ENCODE peak calls at places on chromosomes 16 and 17, in four cellular contexts. One of them, this sample, is unnamed.

GRCh38 chr17:6712854-6713129 is 377 bp downstream of the SLC13A5 start:
- DNase-seq in left ventricle myocardium inferior: no peak
- DNase-seq in astrocyte of the cerebellum: no peak
- DNase-seq in SK-N-SH: peak
- DNase-seq in this sample: no peak

GRCh38 chr17:16820161-16820877 is 130.3 kb downstream of the CCDC144A start:
- DNase-seq in left ventricle myocardium inferior: peak
- DNase-seq in astrocyte of the cerebellum: no peak
- DNase-seq in SK-N-SH: no peak
- DNase-seq in this sample: no peak

GRCh38 chr16:76683051-76683450 is 405.9 kb downstream of the CNTNAP4 start:
- DNase-seq in left ventricle myocardium inferior: no peak
- DNase-seq in SK-N-SH: no peak
- DNase-seq in astrocyte of the cerebellum: no peak
- DNase-seq in this sample: no peak

GRCh38 chr16:7919782-7920181 is 587.1 kb downstream of the RBFOX1 start:
- DNase-seq in astrocyte of the cerebellum: no peak
- DNase-seq in SK-N-SH: no peak
- DNase-seq in left ventricle myocardium inferior: no peak
- DNase-seq in this sample: no peak

GRCh38 chr16:28610595-28611270 is 889 bp upstream of the SULT1A1 start:
- DNase-seq in SK-N-SH: no peak
- DNase-seq in left ventricle myocardium inferior: no peak
- DNase-seq in astrocyte of the cerebellum: no peak
- DNase-seq in this sample: no peak

GRCh38 chr17:74569392-74570003 is 2.2 kb upstream of the CD300H start:
- DNase-seq in SK-N-SH: no peak
- DNase-seq in left ventricle myocardium inferior: no peak
- DNase-seq in astrocyte of the cerebellum: peak
- DNase-seq in this sample: peak

GRCh38 chr16:82726306-82726705 is 99.5 kb downstream of the CDH13 start:
- DNase-seq in SK-N-SH: no peak
- DNase-seq in astrocyte of the cerebellum: no peak
- DNase-seq in left ventricle myocardium inferior: no peak
- DNase-seq in this sample: no peak

GRCh38 chr17:41894791-41895331 is 23.9 kb downstream of the ACLY start:
- DNase-seq in left ventricle myocardium inferior: no peak
- DNase-seq in astrocyte of the cerebellum: peak
- DNase-seq in SK-N-SH: peak
- DNase-seq in this sample: peak

GRCh38 chr17:17303847-17304490 is 796 bp downstream of the NT5M start:
- DNase-seq in left ventricle myocardium inferior: no peak
- DNase-seq in astrocyte of the cerebellum: no peak
- DNase-seq in SK-N-SH: peak
- DNase-seq in this sample: no peak

GRCh38 chr17:77281024-77281903 is 140.5 kb downstream of the SEC14L1 start:
- DNase-seq in left ventricle myocardium inferior: peak
- DNase-seq in astrocyte of the cerebellum: no peak
- DNase-seq in SK-N-SH: peak
- DNase-seq in this sample: no peak

GRCh38 chr17:81184596-81184995 is 18.6 kb upstream of the AATK start:
- DNase-seq in left ventricle myocardium inferior: no peak
- DNase-seq in SK-N-SH: peak
- DNase-seq in astrocyte of the cerebellum: no peak
- DNase-seq in this sample: no peak

GRCh38 chr16:3486506-3487215 is 8.6 kb downstream of the C16orf90 start:
- DNase-seq in SK-N-SH: no peak
- DNase-seq in left ventricle myocardium inferior: no peak
- DNase-seq in astrocyte of the cerebellum: no peak
- DNase-seq in this sample: no peak

GRCh38 chr16:78640886-78641285 is 541.4 kb downstream of the WWOX start:
- DNase-seq in astrocyte of the cerebellum: no peak
- DNase-seq in SK-N-SH: no peak
- DNase-seq in left ventricle myocardium inferior: no peak
- DNase-seq in this sample: no peak

GRCh38 chr17:44906987-44907681 is 7.9 kb upstream of the EFTUD2 start:
- DNase-seq in left ventricle myocardium inferior: no peak
- DNase-seq in astrocyte of the cerebellum: no peak
- DNase-seq in SK-N-SH: no peak
- DNase-seq in this sample: no peak

GRCh38 chr16:82195917-82196494 is 26.0 kb upstream of the MPHOSPH6 start:
- DNase-seq in left ventricle myocardium inferior: no peak
- DNase-seq in astrocyte of the cerebellum: no peak
- DNase-seq in SK-N-SH: no peak
- DNase-seq in this sample: no peak

GRCh38 chr17:77928519-77929179 is 29.9 kb upstream of the TNRC6C start:
- DNase-seq in astrocyte of the cerebellum: no peak
- DNase-seq in SK-N-SH: no peak
- DNase-seq in left ventricle myocardium inferior: no peak
- DNase-seq in this sample: no peak

GRCh38 chr16:53836142-53836541 is 132.2 kb downstream of the FTO start:
- DNase-seq in left ventricle myocardium inferior: no peak
- DNase-seq in astrocyte of the cerebellum: no peak
- DNase-seq in SK-N-SH: no peak
- DNase-seq in this sample: no peak
- H3K4me3 ChIP-seq in left ventricle myocardium inferior: no peak
- H3K4me3 ChIP-seq in astrocyte of the cerebellum: no peak
- H3K4me3 ChIP-seq in SK-N-SH: no peak
- H3K4me3 ChIP-seq in this sample: no peak

GRCh38 chr17:28326114-28326513 is 7.1 kb downstream of the TMEM97 start:
- DNase-seq in SK-N-SH: no peak
- DNase-seq in astrocyte of the cerebellum: no peak
- DNase-seq in left ventricle myocardium inferior: no peak
- DNase-seq in this sample: no peak

GRCh38 chr17:28325221-28325620 is 6.2 kb downstream of the TMEM97 start:
- DNase-seq in astrocyte of the cerebellum: no peak
- DNase-seq in SK-N-SH: no peak
- DNase-seq in left ventricle myocardium inferior: no peak
- DNase-seq in this sample: no peak

GRCh38 chr17:28328325-28328724 is 6.9 kb downstream of the IFT20 start:
- DNase-seq in SK-N-SH: no peak
- DNase-seq in astrocyte of the cerebellum: no peak
- DNase-seq in left ventricle myocardium inferior: no peak
- DNase-seq in this sample: no peak

GRCh38 chr17:28327709-28328108 is 7.6 kb downstream of the IFT20 start:
- DNase-seq in astrocyte of the cerebellum: no peak
- DNase-seq in SK-N-SH: no peak
- DNase-seq in left ventricle myocardium inferior: no peak
- DNase-seq in this sample: no peak

DNA sequence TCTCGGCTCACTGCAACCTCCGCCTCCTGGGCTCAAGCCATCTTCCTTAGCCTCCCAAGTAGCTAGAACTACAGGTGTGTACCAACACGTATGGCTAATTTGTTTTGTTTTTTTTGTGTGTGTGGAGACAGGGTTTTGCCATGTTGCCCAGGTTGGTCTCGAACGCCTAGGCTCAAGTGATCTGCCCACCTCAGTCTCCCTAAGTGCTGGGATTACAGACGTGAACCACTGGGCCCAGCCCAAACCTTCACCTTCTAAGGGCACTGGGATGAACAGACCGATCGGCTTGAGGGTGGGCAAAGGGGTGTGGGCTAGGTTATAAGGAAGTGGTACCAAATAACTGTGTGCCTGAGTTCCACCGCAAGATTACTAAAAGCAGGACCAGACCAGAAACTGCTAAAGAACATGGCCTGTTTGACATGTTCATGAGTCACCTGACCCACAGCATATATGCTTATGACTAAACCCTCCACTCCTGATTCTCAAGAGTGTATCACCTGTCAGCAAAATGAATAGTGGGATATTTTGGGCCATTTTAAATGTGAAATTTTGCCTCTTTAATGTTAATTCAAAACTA is 8.1 kb downstream of the TMEM97 start:
- DNase-seq in SK-N-SH: no peak
- DNase-seq in astrocyte of the cerebellum: no peak
- DNase-seq in left ventricle myocardium inferior: no peak
- DNase-seq in this sample: no peak
- TF ChIP-seq CTCF in SK-N-SH: no peak
- TF ChIP-seq CTCF in astrocyte of the cerebellum: no peak
- TF ChIP-seq CTCF in left ventricle myocardium inferior: no peak
- TF ChIP-seq CTCF in this sample: no peak

GRCh38 chr17:67311551-67311950 is 54.8 kb downstream of the PSMD12 start:
- DNase-seq in left ventricle myocardium inferior: no peak
- DNase-seq in SK-N-SH: no peak
- DNase-seq in astrocyte of the cerebellum: no peak
- DNase-seq in this sample: no peak

GRCh38 chr17:67315865-67316264 is 50.5 kb downstream of the PSMD12 start:
- DNase-seq in SK-N-SH: no peak
- DNase-seq in left ventricle myocardium inferior: no peak
- DNase-seq in astrocyte of the cerebellum: no peak
- DNase-seq in this sample: no peak

GRCh38 chr17:67312265-67312664 is 54.1 kb downstream of the PSMD12 start:
- DNase-seq in left ventricle myocardium inferior: no peak
- DNase-seq in SK-N-SH: no peak
- DNase-seq in astrocyte of the cerebellum: no peak
- DNase-seq in this sample: no peak

GRCh38 chr17:67322039-67322787 is 44.2 kb downstream of the PSMD12 start:
- DNase-seq in astrocyte of the cerebellum: no peak
- DNase-seq in SK-N-SH: peak
- DNase-seq in left ventricle myocardium inferior: no peak
- DNase-seq in this sample: no peak

DNA sequence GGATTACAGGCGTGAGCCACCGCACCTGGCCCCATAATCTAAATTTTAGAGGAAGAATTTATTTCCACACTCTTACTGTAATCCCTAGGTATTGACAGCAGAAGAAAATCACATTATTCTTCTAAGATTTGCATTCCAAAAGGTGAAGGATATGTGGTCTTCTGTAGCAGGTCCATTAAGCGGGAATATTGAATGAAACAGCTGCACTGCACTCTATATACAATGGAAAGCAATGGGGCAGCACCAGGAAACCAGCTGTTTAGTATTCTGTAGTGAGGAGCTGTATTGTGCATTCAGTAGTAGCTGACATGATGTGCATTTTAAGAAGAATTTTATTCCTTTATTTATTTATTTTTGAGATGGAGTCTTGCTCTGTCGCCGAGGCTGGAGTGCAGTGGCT is 49.6 kb downstream of the PSMD12 start:
- DNase-seq in left ventricle myocardium inferior: no peak
- DNase-seq in SK-N-SH: no peak
- DNase-seq in astrocyte of the cerebellum: no peak
- DNase-seq in this sample: no peak
- H3K4me3 ChIP-seq in left ventricle myocardium inferior: no peak
- H3K4me3 ChIP-seq in SK-N-SH: no peak
- H3K4me3 ChIP-seq in astrocyte of the cerebellum: no peak
- H3K4me3 ChIP-seq in this sample: no peak

GRCh38 chr17:2395258-2396170 is 5.3 kb downstream of the MNT start:
- DNase-seq in astrocyte of the cerebellum: no peak
- DNase-seq in SK-N-SH: no peak
- DNase-seq in left ventricle myocardium inferior: no peak
- DNase-seq in this sample: no peak
- TF ChIP-seq CTCF in astrocyte of the cerebellum: no peak
- TF ChIP-seq CTCF in SK-N-SH: no peak
- TF ChIP-seq CTCF in left ventricle myocardium inferior: peak
- TF ChIP-seq CTCF in this sample: no peak

GRCh38 chr17:8927395-8927794 is 38.1 kb downstream of the PIK3R5 start:
- DNase-seq in left ventricle myocardium inferior: no peak
- DNase-seq in SK-N-SH: no peak
- DNase-seq in astrocyte of the cerebellum: no peak
- DNase-seq in this sample: no peak

GRCh38 chr17:8925141-8925540 is 40.4 kb downstream of the PIK3R5 start:
- DNase-seq in astrocyte of the cerebellum: no peak
- DNase-seq in SK-N-SH: no peak
- DNase-seq in left ventricle myocardium inferior: no peak
- DNase-seq in this sample: no peak

GRCh38 chr17:8925808-8926207 is 39.7 kb downstream of the PIK3R5 start:
- DNase-seq in SK-N-SH: no peak
- DNase-seq in left ventricle myocardium inferior: no peak
- DNase-seq in astrocyte of the cerebellum: no peak
- DNase-seq in this sample: no peak

GRCh38 chr17:8930664-8931063 is 34.8 kb downstream of the PIK3R5 start:
- DNase-seq in astrocyte of the cerebellum: no peak
- DNase-seq in SK-N-SH: no peak
- DNase-seq in left ventricle myocardium inferior: no peak
- DNase-seq in this sample: no peak

GRCh38 chr17:8928347-8928746 is 37.2 kb downstream of the PIK3R5 start:
- DNase-seq in left ventricle myocardium inferior: no peak
- DNase-seq in SK-N-SH: no peak
- DNase-seq in astrocyte of the cerebellum: no peak
- DNase-seq in this sample: no peak
- H3K4me3 ChIP-seq in left ventricle myocardium inferior: no peak
- H3K4me3 ChIP-seq in SK-N-SH: no peak
- H3K4me3 ChIP-seq in astrocyte of the cerebellum: no peak
- H3K4me3 ChIP-seq in this sample: no peak

GRCh38 chr16:30381351-30382041 is 865 bp downstream of the SEPTIN1 start:
- DNase-seq in SK-N-SH: no peak
- DNase-seq in left ventricle myocardium inferior: no peak
- DNase-seq in astrocyte of the cerebellum: no peak
- DNase-seq in this sample: no peak
- TF ChIP-seq CTCF in SK-N-SH: no peak
- TF ChIP-seq CTCF in left ventricle myocardium inferior: no peak
- TF ChIP-seq CTCF in astrocyte of the cerebellum: no peak
- TF ChIP-seq CTCF in this sample: no peak

This sample was measured in AG09309.